ENCODE peak calls at places on chromosomes 11 and 22, in ten cellular contexts. One of them, this sample, is unnamed. For H3K9me3, the result is how much of the 10 kb centered on the place peaks cover.

GRCh38 chr11:7595016-7595869 is 78.1 kb downstream of the CYB5R2 start:
- DNase-seq in right cardiac atrium: no peak
- DNase-seq in PC-9: peak
- DNase-seq in cardiac muscle cell: peak
- DNase-seq in left ventricle myocardium inferior: no peak
- DNase-seq in tibial artery: no peak
- DNase-seq in CD8-positive, alpha-beta T cell: no peak
- DNase-seq in A549: no peak
- DNase-seq in upper lobe of right lung: no peak
- DNase-seq in effector memory CD4-positive, alpha-beta T cell: no peak
- DNase-seq in this sample: no peak

GRCh38 chr11:58829736-58830135 is 14.8 kb downstream of the GLYATL2 start:
- DNase-seq in PC-9: peak
- DNase-seq in right cardiac atrium: no peak
- DNase-seq in tibial artery: no peak
- DNase-seq in cardiac muscle cell: no peak
- DNase-seq in CD8-positive, alpha-beta T cell: no peak
- DNase-seq in upper lobe of right lung: no peak
- DNase-seq in left ventricle myocardium inferior: no peak
- DNase-seq in A549: no peak
- DNase-seq in effector memory CD4-positive, alpha-beta T cell: no peak
- DNase-seq in this sample: no peak

GRCh38 chr22:50731811-50732624 is 6.0 kb upstream of the ACR start:
- DNase-seq in CD8-positive, alpha-beta T cell: peak
- DNase-seq in left ventricle myocardium inferior: peak
- DNase-seq in right cardiac atrium: peak
- DNase-seq in tibial artery: no peak
- DNase-seq in upper lobe of right lung: peak
- DNase-seq in effector memory CD4-positive, alpha-beta T cell: peak
- DNase-seq in PC-9: peak
- DNase-seq in A549: peak
- DNase-seq in cardiac muscle cell: peak
- DNase-seq in this sample: peak

GRCh38 chr11:105923814-105924213 is 98.2 kb downstream of the MSANTD4 start:
- DNase-seq in CD8-positive, alpha-beta T cell: no peak
- DNase-seq in cardiac muscle cell: peak
- DNase-seq in upper lobe of right lung: no peak
- DNase-seq in PC-9: no peak
- DNase-seq in A549: no peak
- DNase-seq in left ventricle myocardium inferior: no peak
- DNase-seq in effector memory CD4-positive, alpha-beta T cell: no peak
- DNase-seq in tibial artery: no peak
- DNase-seq in right cardiac atrium: no peak
- DNase-seq in this sample: no peak

GRCh38 chr22:42688241-42688913 is 32.3 kb downstream of the A4GALT start:
- DNase-seq in upper lobe of right lung: peak
- DNase-seq in right cardiac atrium: peak
- DNase-seq in CD8-positive, alpha-beta T cell: no peak
- DNase-seq in PC-9: peak
- DNase-seq in tibial artery: peak
- DNase-seq in effector memory CD4-positive, alpha-beta T cell: no peak
- DNase-seq in left ventricle myocardium inferior: peak
- DNase-seq in cardiac muscle cell: peak
- DNase-seq in A549: peak
- DNase-seq in this sample: no peak

GRCh38 chr11:115869780-115870431 is 365.7 kb upstream of the CADM1 start:
- DNase-seq in effector memory CD4-positive, alpha-beta T cell: no peak
- DNase-seq in upper lobe of right lung: peak
- DNase-seq in CD8-positive, alpha-beta T cell: no peak
- DNase-seq in right cardiac atrium: peak
- DNase-seq in cardiac muscle cell: peak
- DNase-seq in left ventricle myocardium inferior: no peak
- DNase-seq in A549: peak
- DNase-seq in PC-9: no peak
- DNase-seq in tibial artery: no peak
- DNase-seq in this sample: no peak

GRCh38 chr22:28175730-28176492 is 256.9 kb upstream of the PITPNB start:
- DNase-seq in effector memory CD4-positive, alpha-beta T cell: no peak
- DNase-seq in tibial artery: no peak
- DNase-seq in A549: no peak
- DNase-seq in left ventricle myocardium inferior: no peak
- DNase-seq in CD8-positive, alpha-beta T cell: no peak
- DNase-seq in PC-9: peak
- DNase-seq in right cardiac atrium: no peak
- DNase-seq in upper lobe of right lung: no peak
- DNase-seq in cardiac muscle cell: no peak
- DNase-seq in this sample: no peak

GRCh38 chr11:94049351-94049750 is 28.2 kb downstream of the HEPHL1 start:
- DNase-seq in right cardiac atrium: no peak
- DNase-seq in cardiac muscle cell: no peak
- DNase-seq in CD8-positive, alpha-beta T cell: no peak
- DNase-seq in upper lobe of right lung: no peak
- DNase-seq in left ventricle myocardium inferior: no peak
- DNase-seq in PC-9: peak
- DNase-seq in tibial artery: no peak
- DNase-seq in A549: no peak
- DNase-seq in effector memory CD4-positive, alpha-beta T cell: no peak
- DNase-seq in this sample: no peak

GRCh38 chr11:2482745-2483144 is 37.9 kb downstream of the KCNQ1 start:
- DNase-seq in upper lobe of right lung: peak
- DNase-seq in right cardiac atrium: no peak
- DNase-seq in PC-9: no peak
- DNase-seq in effector memory CD4-positive, alpha-beta T cell: no peak
- DNase-seq in cardiac muscle cell: no peak
- DNase-seq in A549: no peak
- DNase-seq in CD8-positive, alpha-beta T cell: no peak
- DNase-seq in left ventricle myocardium inferior: no peak
- DNase-seq in tibial artery: no peak
- DNase-seq in this sample: no peak

GRCh38 chr11:2482199-2482598 is 37.4 kb downstream of the KCNQ1 start:
- DNase-seq in cardiac muscle cell: no peak
- DNase-seq in upper lobe of right lung: no peak
- DNase-seq in effector memory CD4-positive, alpha-beta T cell: no peak
- DNase-seq in PC-9: no peak
- DNase-seq in tibial artery: no peak
- DNase-seq in right cardiac atrium: no peak
- DNase-seq in left ventricle myocardium inferior: no peak
- DNase-seq in CD8-positive, alpha-beta T cell: no peak
- DNase-seq in A549: no peak
- DNase-seq in this sample: no peak

GRCh38 chr11:2484576-2485125 is 39.8 kb downstream of the KCNQ1 start:
- DNase-seq in right cardiac atrium: no peak
- DNase-seq in tibial artery: no peak
- DNase-seq in left ventricle myocardium inferior: no peak
- DNase-seq in A549: no peak
- DNase-seq in upper lobe of right lung: no peak
- DNase-seq in CD8-positive, alpha-beta T cell: no peak
- DNase-seq in PC-9: no peak
- DNase-seq in cardiac muscle cell: no peak
- DNase-seq in effector memory CD4-positive, alpha-beta T cell: no peak
- DNase-seq in this sample: no peak

GRCh38 chr11:2481253-2481652 is 36.4 kb downstream of the KCNQ1 start:
- DNase-seq in CD8-positive, alpha-beta T cell: no peak
- DNase-seq in upper lobe of right lung: peak
- DNase-seq in PC-9: no peak
- DNase-seq in effector memory CD4-positive, alpha-beta T cell: no peak
- DNase-seq in right cardiac atrium: no peak
- DNase-seq in tibial artery: no peak
- DNase-seq in cardiac muscle cell: no peak
- DNase-seq in left ventricle myocardium inferior: no peak
- DNase-seq in A549: no peak
- DNase-seq in this sample: no peak

DNA sequence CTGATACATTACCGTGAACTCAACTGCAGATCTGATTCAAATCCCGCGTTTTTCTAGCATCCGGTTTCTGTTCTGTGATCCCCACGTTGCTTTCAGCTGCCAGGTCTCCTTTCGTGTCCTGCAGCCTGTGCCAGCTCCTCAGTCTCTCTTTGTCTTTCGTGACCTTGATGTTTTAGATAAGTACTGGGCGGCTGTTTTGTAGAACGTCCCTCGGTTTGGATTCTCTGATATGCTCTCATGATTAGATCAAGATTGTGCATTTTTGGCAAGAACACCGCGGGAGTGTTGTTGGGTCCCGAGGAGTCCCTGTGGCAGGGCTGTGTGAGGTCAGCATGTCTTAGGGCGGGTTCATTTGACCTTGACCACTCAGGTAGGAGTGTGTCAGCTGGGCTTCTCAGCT is 38.6 kb downstream of the KCNQ1 start:
- DNase-seq in PC-9: no peak
- DNase-seq in A549: no peak
- DNase-seq in right cardiac atrium: no peak
- DNase-seq in tibial artery: no peak
- DNase-seq in effector memory CD4-positive, alpha-beta T cell: no peak
- DNase-seq in upper lobe of right lung: peak
- DNase-seq in cardiac muscle cell: no peak
- DNase-seq in left ventricle myocardium inferior: no peak
- DNase-seq in CD8-positive, alpha-beta T cell: no peak
- DNase-seq in this sample: no peak
- H3K9me3 ChIP-seq in PC-9: under half
- H3K9me3 ChIP-seq in A549: under half
- H3K9me3 ChIP-seq in right cardiac atrium: under half
- H3K9me3 ChIP-seq in tibial artery: under half
- H3K9me3 ChIP-seq in effector memory CD4-positive, alpha-beta T cell: under half
- H3K9me3 ChIP-seq in upper lobe of right lung: under half
- H3K9me3 ChIP-seq in cardiac muscle cell: under half
- H3K9me3 ChIP-seq in left ventricle myocardium inferior: under half
- H3K9me3 ChIP-seq in CD8-positive, alpha-beta T cell: under half
- H3K9me3 ChIP-seq in this sample: under half

DNA sequence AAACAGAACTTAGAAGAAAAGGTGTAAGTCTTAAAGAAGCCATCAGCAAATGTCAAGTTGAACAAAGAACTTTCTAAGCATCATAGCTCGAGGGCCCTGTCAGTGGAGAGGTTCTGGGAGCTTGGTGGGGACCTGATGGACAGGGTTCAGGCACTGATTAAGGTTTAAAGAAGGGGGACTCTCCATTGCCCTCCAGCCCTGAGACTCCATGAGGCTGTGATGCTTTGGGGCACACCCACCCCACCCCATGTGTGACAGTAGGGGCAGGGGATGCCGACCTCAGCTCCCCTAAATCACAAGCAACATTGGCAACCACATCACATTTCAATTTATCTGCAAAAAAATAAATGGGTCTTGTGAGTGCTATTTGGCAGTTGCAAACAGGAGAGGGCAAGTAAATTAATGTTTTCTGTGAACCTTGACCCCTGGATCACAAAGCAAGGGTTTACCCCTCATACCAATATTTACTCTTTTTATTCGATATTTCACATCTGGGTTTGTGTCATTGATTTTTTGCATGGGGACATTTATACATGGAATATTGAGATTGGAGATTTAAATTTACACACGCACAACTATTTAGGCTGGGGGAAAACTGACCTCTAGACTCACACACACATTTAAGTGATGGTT is 37.1 kb upstream of the ANO1 start:
- DNase-seq in A549: no peak
- DNase-seq in PC-9: no peak
- DNase-seq in tibial artery: no peak
- DNase-seq in upper lobe of right lung: no peak
- DNase-seq in cardiac muscle cell: no peak
- DNase-seq in right cardiac atrium: no peak
- DNase-seq in CD8-positive, alpha-beta T cell: no peak
- DNase-seq in left ventricle myocardium inferior: no peak
- DNase-seq in effector memory CD4-positive, alpha-beta T cell: no peak
- DNase-seq in this sample: no peak
- H3K9me3 ChIP-seq in A549: half or more
- H3K9me3 ChIP-seq in PC-9: half or more
- H3K9me3 ChIP-seq in tibial artery: under half
- H3K9me3 ChIP-seq in upper lobe of right lung: under half
- H3K9me3 ChIP-seq in cardiac muscle cell: under half
- H3K9me3 ChIP-seq in right cardiac atrium: under half
- H3K9me3 ChIP-seq in CD8-positive, alpha-beta T cell: under half
- H3K9me3 ChIP-seq in left ventricle myocardium inferior: half or more
- H3K9me3 ChIP-seq in effector memory CD4-positive, alpha-beta T cell: under half
- H3K9me3 ChIP-seq in this sample: under half

GRCh38 chr22:49162841-49163240 is 664.8 kb downstream of the BRD1 start:
- DNase-seq in PC-9: no peak
- DNase-seq in tibial artery: no peak
- DNase-seq in left ventricle myocardium inferior: no peak
- DNase-seq in right cardiac atrium: no peak
- DNase-seq in cardiac muscle cell: no peak
- DNase-seq in CD8-positive, alpha-beta T cell: no peak
- DNase-seq in upper lobe of right lung: no peak
- DNase-seq in effector memory CD4-positive, alpha-beta T cell: no peak
- DNase-seq in A549: no peak
- DNase-seq in this sample: no peak

GRCh38 chr22:49161002-49161850 is 666.4 kb downstream of the BRD1 start:
- DNase-seq in PC-9: no peak
- DNase-seq in effector memory CD4-positive, alpha-beta T cell: no peak
- DNase-seq in right cardiac atrium: no peak
- DNase-seq in cardiac muscle cell: no peak
- DNase-seq in CD8-positive, alpha-beta T cell: no peak
- DNase-seq in upper lobe of right lung: peak
- DNase-seq in A549: no peak
- DNase-seq in left ventricle myocardium inferior: no peak
- DNase-seq in tibial artery: no peak
- DNase-seq in this sample: no peak

GRCh38 chr22:49158741-49159564 is 668.7 kb downstream of the BRD1 start:
- DNase-seq in A549: no peak
- DNase-seq in PC-9: no peak
- DNase-seq in effector memory CD4-positive, alpha-beta T cell: no peak
- DNase-seq in upper lobe of right lung: peak
- DNase-seq in left ventricle myocardium inferior: no peak
- DNase-seq in cardiac muscle cell: no peak
- DNase-seq in right cardiac atrium: no peak
- DNase-seq in tibial artery: peak
- DNase-seq in CD8-positive, alpha-beta T cell: no peak
- DNase-seq in this sample: no peak

GRCh38 chr22:49159711-49160110 is 668.0 kb downstream of the BRD1 start:
- DNase-seq in A549: no peak
- DNase-seq in tibial artery: no peak
- DNase-seq in left ventricle myocardium inferior: no peak
- DNase-seq in CD8-positive, alpha-beta T cell: no peak
- DNase-seq in cardiac muscle cell: no peak
- DNase-seq in effector memory CD4-positive, alpha-beta T cell: no peak
- DNase-seq in PC-9: no peak
- DNase-seq in right cardiac atrium: no peak
- DNase-seq in upper lobe of right lung: no peak
- DNase-seq in this sample: no peak

DNA sequence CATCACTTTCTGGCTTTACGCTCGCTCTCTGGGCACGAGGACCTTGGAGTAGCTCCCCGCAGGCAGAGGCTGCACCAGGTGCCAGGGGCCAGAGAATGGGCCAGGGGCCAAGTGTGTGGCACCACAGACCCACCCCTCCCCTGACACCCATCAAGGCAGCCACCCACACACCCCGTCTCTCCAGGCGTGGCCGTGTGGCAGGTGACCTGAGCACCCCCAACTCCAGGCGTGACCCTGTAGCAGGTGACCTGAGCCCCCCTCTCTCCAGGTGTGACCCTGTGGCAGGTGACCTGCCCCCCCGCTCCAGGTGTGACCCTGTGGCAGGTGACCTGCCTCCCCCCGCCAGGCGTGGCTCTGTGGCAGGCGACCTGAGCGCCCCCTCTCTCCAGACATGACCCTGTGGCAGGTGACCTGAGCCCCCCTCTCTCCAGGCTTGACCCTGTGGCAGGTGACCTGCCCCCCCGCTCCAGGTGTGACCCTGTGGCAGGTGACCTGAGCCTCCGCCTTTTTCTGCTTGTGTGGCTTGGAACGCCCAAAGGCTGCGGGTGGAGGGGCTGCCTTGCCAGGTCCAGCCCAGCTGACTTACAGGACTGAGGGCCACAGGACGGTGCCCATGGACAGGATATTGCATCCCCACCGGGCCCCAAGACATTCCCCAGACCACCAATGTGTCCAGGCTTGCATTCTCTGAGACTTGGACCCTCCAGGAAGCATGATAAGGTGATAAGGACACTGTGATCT is 667.2 kb downstream of the BRD1 start:
- DNase-seq in right cardiac atrium: no peak
- DNase-seq in PC-9: no peak
- DNase-seq in left ventricle myocardium inferior: no peak
- DNase-seq in effector memory CD4-positive, alpha-beta T cell: no peak
- DNase-seq in A549: no peak
- DNase-seq in CD8-positive, alpha-beta T cell: no peak
- DNase-seq in upper lobe of right lung: peak
- DNase-seq in tibial artery: no peak
- DNase-seq in cardiac muscle cell: no peak
- DNase-seq in this sample: no peak
- H3K9me3 ChIP-seq in right cardiac atrium: under half
- H3K9me3 ChIP-seq in PC-9: under half
- H3K9me3 ChIP-seq in left ventricle myocardium inferior: under half
- H3K9me3 ChIP-seq in effector memory CD4-positive, alpha-beta T cell: under half
- H3K9me3 ChIP-seq in A549: under half
- H3K9me3 ChIP-seq in CD8-positive, alpha-beta T cell: under half
- H3K9me3 ChIP-seq in upper lobe of right lung: under half
- H3K9me3 ChIP-seq in tibial artery: under half
- H3K9me3 ChIP-seq in cardiac muscle cell: under half
- H3K9me3 ChIP-seq in this sample: under half

GRCh38 chr11:122538060-122538459 is 117.5 kb upstream of the UBASH3B start:
- DNase-seq in left ventricle myocardium inferior: no peak
- DNase-seq in effector memory CD4-positive, alpha-beta T cell: no peak
- DNase-seq in tibial artery: no peak
- DNase-seq in upper lobe of right lung: no peak
- DNase-seq in right cardiac atrium: no peak
- DNase-seq in A549: no peak
- DNase-seq in CD8-positive, alpha-beta T cell: no peak
- DNase-seq in cardiac muscle cell: no peak
- DNase-seq in PC-9: no peak
- DNase-seq in this sample: no peak
- H3K9me3 ChIP-seq in left ventricle myocardium inferior: half or more
- H3K9me3 ChIP-seq in effector memory CD4-positive, alpha-beta T cell: under half
- H3K9me3 ChIP-seq in tibial artery: under half
- H3K9me3 ChIP-seq in upper lobe of right lung: under half
- H3K9me3 ChIP-seq in right cardiac atrium: under half
- H3K9me3 ChIP-seq in A549: under half
- H3K9me3 ChIP-seq in CD8-positive, alpha-beta T cell: under half
- H3K9me3 ChIP-seq in cardiac muscle cell: under half
- H3K9me3 ChIP-seq in PC-9: under half
- H3K9me3 ChIP-seq in this sample: under half